ENCODE peak calls at places on chromosome 7, in seven cellular contexts. M, Y, O, K, D, E and H are unnamed samples. For H3K9me3, the result is how much of the 10 kb centered on the place peaks cover.

GRCh38 chr7:17489987-17490386 is 191.5 kb downstream of the AHR start:
- DNase-seq in D (no peak), K (no peak), O (no peak), E (no peak), Y (no peak), M (no peak), H (no peak)

GRCh38 chr7:31370610-31371009 is 30.1 kb upstream of the NEUROD6 start:
- DNase-seq in K (no peak), O (no peak), Y (no peak), M (no peak), E (no peak), D (no peak), H (no peak)

GRCh38 chr7:108293190-108293612 is 163.0 kb downstream of the NRCAM start:
- DNase-seq in K (no peak), M (no peak), E (no peak), Y (no peak), D (no peak), O (no peak), H (no peak)

GRCh38 chr7:130887182-130888016 is 153.4 kb upstream of the KLF14 start:
- DNase-seq in D (no peak), E (peak), O (no peak), M (no peak), Y (no peak), K (no peak), H (no peak)

GRCh38 chr7:82247814-82248433 is 195.7 kb downstream of the CACNA2D1 start:
- DNase-seq in E (peak), K (no peak), O (no peak), M (no peak), D (no peak), Y (no peak), H (no peak)

GRCh38 chr7:99562832-99563231 is 4.4 kb downstream of the ZNF655 start:
- DNase-seq in O (no peak), E (peak), D (no peak), K (peak), M (no peak), Y (peak), H (peak)

GRCh38 chr7:139828880-139829653 is at the start of gene TBXAS1:
- DNase-seq in D (no peak), M (peak), O (no peak), K (peak), E (no peak), Y (peak), H (no peak)

GRCh38 chr7:153507885-153508284 is 544.3 kb upstream of the DPP6 start:
- DNase-seq in D (no peak), K (no peak), Y (no peak), E (no peak), O (no peak), M (no peak), H (no peak)

GRCh38 chr7:116653646-116654045 is 18.4 kb upstream of the MET start:
- DNase-seq in M (no peak), K (no peak), O (no peak), Y (no peak), E (no peak), D (no peak), H (no peak)

GRCh38 chr7:38932509-38933168 is 23.6 kb upstream of the VPS41 start:
- DNase-seq in Y (peak), K (peak), D (no peak), E (peak), M (peak), O (peak), H (peak)

GRCh38 chr7:101185258-101185839 is 5.3 kb upstream of the NAT16 start:
- DNase-seq in K (no peak), O (no peak), Y (no peak), E (peak), D (no peak), M (no peak), H (no peak)

GRCh38 chr7:64799-65430 is 127.5 kb upstream of the FAM20C start:
- DNase-seq in K (peak), O (no peak), D (no peak), M (no peak), E (peak), Y (no peak), H (no peak)

GRCh38 chr7:28301148-28301641 is 111.1 kb upstream of the CREB5 start:
- DNase-seq in M (no peak), Y (peak), K (peak), E (peak), O (no peak), D (no peak), H (no peak)

GRCh38 chr7:129989466-129989865 is 36.7 kb upstream of the UBE2H start:
- DNase-seq in O (no peak), E (no peak), D (no peak), K (no peak), Y (no peak), M (peak), H (no peak)

GRCh38 chr7:40156988-40157387 is 22.2 kb downstream of the SUGCT start:
- DNase-seq in M (no peak), E (no peak), O (no peak), D (no peak), K (no peak), Y (no peak), H (no peak)

GRCh38 chr7:70694909-70695803 is 436.8 kb upstream of the GALNT17 start:
- DNase-seq in M (no peak), D (no peak), Y (no peak), E (peak), K (peak), O (no peak), H (no peak)

GRCh38 chr7:95916573-95917371 is 144.4 kb downstream of the DYNC1I1 start:
- DNase-seq in E (peak), K (peak), O (peak), D (peak), M (peak), Y (peak), H (peak)

GRCh38 chr7:114922652-114923402 is 933 bp downstream of the MDFIC start:
- DNase-seq in D (peak), E (peak), M (peak), Y (peak), K (peak), O (peak), H (peak)

GRCh38 chr7:47543659-47544058 is 38.3 kb downstream of the TNS3 start:
- DNase-seq in O (no peak), M (no peak), K (no peak), E (no peak), D (no peak), Y (no peak), H (no peak)

GRCh38 chr7:105647591-105647990 is 66.3 kb upstream of the EFCAB10 start:
- DNase-seq in Y (no peak), M (no peak), O (no peak), E (peak), D (no peak), K (no peak), H (no peak)

GRCh38 chr7:6350057-6350752 is 77.8 kb upstream of the CYTH3 start:
- DNase-seq in M (no peak), K (no peak), Y (no peak), E (no peak), D (no peak), O (no peak), H (no peak)

GRCh38 chr7:94898340-94898739 is 9.1 kb upstream of the PPP1R9A start:
- DNase-seq in Y (no peak), O (no peak), E (no peak), D (no peak), M (no peak), K (no peak), H (no peak)

GRCh38 chr7:24660541-24660940 is 87.3 kb downstream of the PALS2 start:
- DNase-seq in Y (no peak), K (no peak), O (no peak), M (no peak), E (peak), D (no peak), H (no peak)

GRCh38 chr7:143288836-143289235 is 685 bp downstream of the CASP2 start:
- DNase-seq in M (no peak), K (no peak), Y (no peak), E (peak), D (no peak), O (no peak), H (no peak)

GRCh38 chr7:146656988-146657387 is 540.4 kb downstream of the CNTNAP2 start:
- DNase-seq in O (no peak), Y (no peak), D (no peak), M (no peak), K (no peak), E (no peak), H (no peak)

GRCh38 chr7:77565917-77566316 is 28.8 kb downstream of the PTPN12 start:
- DNase-seq in D (no peak), E (peak), Y (no peak), K (no peak), M (no peak), O (no peak), H (no peak)

GRCh38 chr7:80954181-80954580 is 35.3 kb upstream of the SEMA3C start:
- DNase-seq in E (no peak), Y (no peak), K (no peak), D (no peak), M (no peak), O (no peak), H (no peak)

GRCh38 chr7:128135275-128136214 is 104.3 kb upstream of the LRRC4 start:
- DNase-seq in O (peak), Y (no peak), M (peak), D (peak), K (peak), E (peak), H (peak)

GRCh38 chr7:5766321-5766761 is 15.1 kb downstream of the RNF216 start:
- DNase-seq in D (no peak), M (no peak), Y (no peak), E (peak), O (no peak), K (no peak), H (no peak)

GRCh38 chr7:121401896-121402295 is 5.8 kb upstream of the FAM3C start:
- DNase-seq in K (no peak), M (no peak), O (no peak), Y (no peak), E (no peak), D (no peak), H (no peak)

GRCh38 chr7:75617634-75618234 is 121.0 kb downstream of the HIP1 start:
- DNase-seq in O (peak), Y (peak), K (peak), M (peak), E (no peak), D (peak), H (peak)

GRCh38 chr7:19404912-19405329 is 259.7 kb upstream of the FERD3L start:
- DNase-seq in O (no peak), M (no peak), D (no peak), K (no peak), Y (no peak), E (peak), H (no peak)

GRCh38 chr7:46369933-46370654 is 449.0 kb upstream of the IGFBP3 start:
- DNase-seq in D (no peak), E (peak), M (no peak), Y (no peak), K (no peak), O (no peak), H (no peak)

GRCh38 chr7:129522971-129523340 is 20.6 kb downstream of the SMKR1 start:
- DNase-seq in K (no peak), D (no peak), O (no peak), E (no peak), Y (no peak), M (no peak), H (no peak)

GRCh38 chr7:29202651-29203069 is 8.1 kb downstream of the CHN2 start:
- DNase-seq in E (no peak), K (no peak), O (no peak), D (no peak), Y (no peak), M (no peak), H (no peak)

GRCh38 chr7:50331564-50332208 is 27.2 kb downstream of the IKZF1 start:
- DNase-seq in D (no peak), Y (no peak), E (no peak), M (peak), K (no peak), O (no peak), H (no peak)

GRCh38 chr7:34011017-34011680 is 105.8 kb downstream of the BMPER start:
- DNase-seq in O (no peak), Y (no peak), M (no peak), D (no peak), E (peak), K (no peak), H (no peak)

GRCh38 chr7:7114575-7115291 is 67.6 kb upstream of the C1GALT1 start:
- DNase-seq in Y (no peak), D (no peak), K (peak), O (no peak), M (no peak), E (no peak), H (no peak)

DNA sequence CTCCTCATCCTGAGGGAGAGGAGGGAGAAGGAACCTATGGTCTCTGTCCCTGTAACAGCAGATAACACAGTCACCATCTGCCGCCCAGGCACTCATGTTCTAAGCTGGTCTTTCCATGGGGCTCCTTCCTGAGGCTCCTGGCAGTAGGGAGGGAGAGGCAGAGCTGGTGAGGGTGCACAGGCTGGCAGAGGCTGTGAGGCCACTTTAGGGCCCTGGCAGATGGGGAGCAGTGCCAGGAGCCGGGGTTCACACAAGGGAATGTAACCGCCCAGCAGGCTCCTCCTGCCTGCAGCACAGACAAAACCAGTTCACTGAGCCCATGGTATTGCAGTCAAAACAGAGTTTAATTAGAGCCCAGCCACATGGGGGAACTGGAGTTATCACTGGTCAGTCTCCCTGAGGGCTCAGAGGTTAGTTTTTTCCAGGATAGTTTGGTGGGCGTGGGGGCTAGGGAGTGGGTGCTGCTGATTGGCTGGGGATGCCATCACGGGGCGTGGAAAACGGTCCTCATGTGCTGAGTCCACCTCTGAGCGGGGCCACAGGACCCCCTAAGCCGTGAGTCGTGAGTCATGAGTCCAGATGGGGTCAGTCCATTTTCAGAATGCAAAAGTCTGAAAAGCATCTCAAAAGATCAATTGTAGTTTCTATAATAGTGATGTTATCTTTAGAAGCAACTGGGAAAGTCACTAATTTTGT is 499.3 kb upstream of the FOXK1 start:
- DNase-seq in Y (no peak), M (no peak), K (no peak), E (no peak), O (no peak), D (no peak), H (no peak)
- H3K9me3 ChIP-seq in Y (under half), M (under half), K (under half), E (under half), O (under half), D (under half), H (under half)

DNA sequence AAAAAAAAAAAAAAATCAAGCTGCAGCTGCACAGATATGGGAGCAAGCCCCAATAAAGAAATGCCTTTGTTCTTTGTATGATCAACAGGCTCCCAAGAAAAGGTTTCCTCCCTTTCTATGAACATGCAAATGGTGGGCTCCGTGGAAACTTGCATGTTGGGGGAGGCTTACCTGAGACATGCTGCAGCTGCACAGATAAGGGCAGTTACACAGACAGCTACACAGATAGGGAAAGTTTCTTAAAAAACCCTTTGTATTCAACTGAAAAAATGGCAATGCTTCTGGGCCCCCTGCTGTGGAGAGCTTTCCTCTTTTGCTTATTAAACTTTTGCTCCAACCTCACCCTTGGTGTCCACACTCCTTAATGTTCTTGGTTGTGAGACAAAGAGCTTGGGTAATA is 29.8 kb upstream of the ZNF746 start:
- DNase-seq in M (no peak), D (no peak), E (no peak), O (no peak), Y (no peak), K (no peak), H (no peak)
- H3K9me3 ChIP-seq in M (under half), D (under half), E (under half), O (half or more), Y (under half), K (under half), H (under half)

GRCh38 chr7:150531704-150532103 is 17.0 kb downstream of the GIMAP7 start:
- DNase-seq in E (no peak), Y (no peak), O (no peak), D (no peak), M (no peak), K (no peak), H (no peak)
- H3K9me3 ChIP-seq in E (under half), Y (under half), O (half or more), D (under half), M (under half), K (under half), H (under half)

DNA sequence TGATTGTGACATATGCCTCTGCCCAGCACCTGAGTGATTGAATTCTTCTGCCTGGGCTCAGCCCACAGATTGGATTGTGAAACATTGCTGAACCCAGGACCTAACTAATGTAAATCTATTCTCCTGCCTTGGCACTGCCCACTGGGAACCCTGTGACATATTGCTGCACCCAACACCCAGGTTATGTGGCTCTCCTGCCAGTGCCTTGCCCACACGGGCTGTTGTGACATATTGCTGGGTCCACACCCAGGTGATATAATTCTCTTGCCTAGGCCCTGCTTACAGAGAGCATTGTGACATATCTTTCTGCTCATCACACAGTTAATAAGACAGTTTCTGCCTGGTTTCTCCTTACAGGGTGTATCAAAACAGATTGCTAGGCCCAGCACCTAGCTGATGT is 50.8 kb upstream of the ZNF680 start:
- DNase-seq in D (no peak), E (no peak), K (no peak), M (no peak), O (no peak), Y (no peak), H (no peak)
- H3K9me3 ChIP-seq in D (under half), E (under half), K (under half), M (under half), O (under half), Y (under half), H (under half)

GRCh38 chr7:63072806-63073205 is 925.8 kb upstream of the ZNF722 start:
- DNase-seq in O (no peak), K (no peak), Y (no peak), D (no peak), M (no peak), E (no peak), H (no peak)
- H3K9me3 ChIP-seq in O (half or more), K (under half), Y (under half), D (under half), M (under half), E (under half), H (under half)

DNA sequence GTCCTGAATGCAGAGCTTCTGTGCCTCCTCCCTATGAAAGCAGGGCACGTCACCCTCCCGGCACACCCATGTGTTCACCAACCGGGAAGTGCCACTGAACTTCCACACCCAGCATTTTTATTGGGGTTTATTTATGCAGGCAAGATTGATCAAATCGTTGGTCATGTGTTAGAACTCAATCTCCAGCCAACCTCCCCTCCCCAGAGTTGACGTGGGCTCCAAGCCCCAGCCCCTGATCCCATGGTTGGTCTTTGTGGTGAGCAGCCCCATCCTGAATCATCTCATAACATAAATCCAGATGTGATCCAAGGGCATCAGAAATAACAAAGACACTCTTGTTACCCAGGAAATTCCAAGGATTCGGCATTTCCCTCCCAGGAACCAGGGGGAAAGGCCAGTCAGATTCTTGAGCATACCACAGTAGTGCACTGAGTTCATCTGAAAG is 151.2 kb downstream of the TPST1 start:
- DNase-seq in E (peak), O (no peak), Y (no peak), K (no peak), M (no peak), D (no peak), H (no peak)
- H3K9me3 ChIP-seq in E (under half), O (under half), Y (under half), K (under half), M (under half), D (under half), H (under half)

GRCh38 chr7:98232276-98232585 is 19.8 kb downstream of the TECPR1 start:
- DNase-seq in Y (no peak), K (no peak), O (no peak), M (no peak), E (no peak), D (no peak), H (no peak)
- H3K9me3 ChIP-seq in Y (under half), K (under half), O (under half), M (under half), E (under half), D (under half), H (under half)